ENCODE peak calls at places on chromosomes 16 and 17, in four cellular contexts. One of them, this sample, is unnamed.

GRCh38 chr17:3802461-3803307 is 1.7 kb upstream of the ITGAE start:
- DNase-seq in tibial nerve: no peak
- DNase-seq in ovary: peak; percentile 90
- DNase-seq in sigmoid colon: peak; percentile 88
- DNase-seq in this sample: no peak

GRCh38 chr17:51189628-51190027 is 23.4 kb downstream of the NME2 start:
- DNase-seq in tibial nerve: no peak
- DNase-seq in ovary: no peak
- DNase-seq in sigmoid colon: no peak
- DNase-seq in this sample: no peak

GRCh38 chr16:30567160-30567990 is 4.1 kb downstream of the ZNF688 start:
- DNase-seq in tibial nerve: no peak
- DNase-seq in ovary: no peak
- DNase-seq in sigmoid colon: no peak
- DNase-seq in this sample: no peak

GRCh38 chr17:8890671-8891070 is 23.2 kb upstream of the PIK3R6 start:
- DNase-seq in tibial nerve: no peak
- DNase-seq in ovary: no peak
- DNase-seq in sigmoid colon: no peak
- DNase-seq in this sample: no peak

GRCh38 chr17:17156511-17156910 is 49.6 kb downstream of the PLD6 start:
- DNase-seq in tibial nerve: no peak
- DNase-seq in ovary: no peak
- DNase-seq in sigmoid colon: no peak
- DNase-seq in this sample: no peak

GRCh38 chr17:40326014-40326831 is 17.2 kb downstream of the RARA start:
- DNase-seq in tibial nerve: no peak
- DNase-seq in ovary: no peak
- DNase-seq in sigmoid colon: no peak
- DNase-seq in this sample: no peak

GRCh38 chr17:11986939-11987329 is 10.3 kb downstream of the ZNF18 start:
- DNase-seq in tibial nerve: no peak
- DNase-seq in ovary: no peak
- DNase-seq in sigmoid colon: no peak
- DNase-seq in this sample: no peak

GRCh38 chr16:9075299-9076071 is 16.0 kb upstream of the HAPSTR1 start:
- DNase-seq in tibial nerve: no peak
- DNase-seq in ovary: no peak
- DNase-seq in sigmoid colon: no peak
- DNase-seq in this sample: no peak

GRCh38 chr17:43907425-43907981 is at the start of gene MPP2:
- DNase-seq in tibial nerve: peak; percentile 25
- DNase-seq in ovary: peak; percentile 66
- DNase-seq in sigmoid colon: peak; percentile 92
- DNase-seq in this sample: peak; percentile 73

GRCh38 chr17:6639651-6640535 is 618 bp downstream of the KIAA0753 start:
- DNase-seq in tibial nerve: no peak
- DNase-seq in ovary: peak; percentile 33
- DNase-seq in sigmoid colon: peak; percentile 71
- DNase-seq in this sample: peak; percentile 45

GRCh38 chr17:75891605-75892555 is 4.9 kb downstream of the TRIM65 start:
- DNase-seq in tibial nerve: no peak
- DNase-seq in ovary: no peak
- DNase-seq in sigmoid colon: peak; percentile 63
- DNase-seq in this sample: no peak

GRCh38 chr16:24988593-24989338 is 26.4 kb downstream of the ARHGAP17 start:
- DNase-seq in tibial nerve: no peak
- DNase-seq in ovary: no peak
- DNase-seq in sigmoid colon: no peak
- DNase-seq in this sample: no peak

GRCh38 chr16:15043344-15043743 is 12.5 kb downstream of the NTAN1 start:
- DNase-seq in tibial nerve: no peak
- DNase-seq in ovary: no peak
- DNase-seq in sigmoid colon: no peak
- DNase-seq in this sample: no peak

GRCh38 chr17:6231886-6232767 is 161.9 kb downstream of the WSCD1 start:
- DNase-seq in tibial nerve: no peak
- DNase-seq in ovary: no peak
- DNase-seq in sigmoid colon: no peak
- DNase-seq in this sample: no peak

GRCh38 chr16:57624044-57624688 is 4.3 kb upstream of the ADGRG1 start:
- DNase-seq in tibial nerve: no peak
- DNase-seq in ovary: no peak
- DNase-seq in sigmoid colon: no peak
- DNase-seq in this sample: no peak

GRCh38 chr17:58172369-58173071 is 5.7 kb downstream of the OR4D2 start:
- DNase-seq in tibial nerve: no peak
- DNase-seq in ovary: no peak
- DNase-seq in sigmoid colon: no peak
- DNase-seq in this sample: no peak

GRCh38 chr17:75983501-75984181 is 4.6 kb downstream of the TEN1 start:
- DNase-seq in tibial nerve: no peak
- DNase-seq in ovary: no peak
- DNase-seq in sigmoid colon: no peak
- DNase-seq in this sample: no peak

GRCh38 chr16:28898266-28898665 is 20.0 kb downstream of the ATP2A1 start:
- DNase-seq in tibial nerve: no peak
- DNase-seq in ovary: no peak
- DNase-seq in sigmoid colon: no peak
- DNase-seq in this sample: no peak

GRCh38 chr16:85798901-85799496 is 345 bp downstream of the EMC8 start:
- DNase-seq in tibial nerve: no peak
- DNase-seq in ovary: no peak
- DNase-seq in sigmoid colon: no peak
- DNase-seq in this sample: peak; percentile 71

GRCh38 chr17:39018267-39019134 is 51.3 kb upstream of the FBXO47 start:
- DNase-seq in tibial nerve: no peak
- DNase-seq in ovary: no peak
- DNase-seq in sigmoid colon: no peak
- DNase-seq in this sample: no peak

GRCh38 chr17:79009397-79010303 is at the start of gene CANT1:
- DNase-seq in tibial nerve: peak; percentile 68
- DNase-seq in ovary: peak; percentile 82
- DNase-seq in sigmoid colon: peak; percentile 89
- DNase-seq in this sample: peak; percentile 87

GRCh38 chr16:63614421-63614820 is 1507.4 kb downstream of the CDH11 start:
- DNase-seq in tibial nerve: no peak
- DNase-seq in ovary: no peak
- DNase-seq in sigmoid colon: no peak
- DNase-seq in this sample: no peak

GRCh38 chr16:63613701-63614100 is 1508.2 kb downstream of the CDH11 start:
- DNase-seq in tibial nerve: no peak
- DNase-seq in ovary: no peak
- DNase-seq in sigmoid colon: no peak
- DNase-seq in this sample: no peak

GRCh38 chr16:63618896-63619295 is 1503.0 kb downstream of the CDH11 start:
- DNase-seq in tibial nerve: no peak
- DNase-seq in ovary: no peak
- DNase-seq in sigmoid colon: no peak
- DNase-seq in this sample: no peak

GRCh38 chr16:63617047-63617989 is 1504.5 kb downstream of the CDH11 start:
- DNase-seq in tibial nerve: no peak
- DNase-seq in ovary: no peak
- DNase-seq in sigmoid colon: no peak
- DNase-seq in this sample: peak; percentile 52

GRCh38 chr16:63617990-63618763 is 1503.7 kb downstream of the CDH11 start:
- DNase-seq in tibial nerve: no peak
- DNase-seq in ovary: no peak
- DNase-seq in sigmoid colon: no peak
- DNase-seq in this sample: peak; percentile 33
- TF ChIP-seq POLR2A in tibial nerve: no peak
- TF ChIP-seq POLR2A in ovary: no peak
- TF ChIP-seq POLR2A in sigmoid colon: no peak
- TF ChIP-seq POLR2A in this sample: peak; percentile 45

GRCh38 chr17:48601528-48602430 is 3.0 kb downstream of the HOXB6 start:
- DNase-seq in tibial nerve: no peak
- DNase-seq in ovary: no peak
- DNase-seq in sigmoid colon: no peak
- DNase-seq in this sample: no peak
- H3K27me3 ChIP-seq in tibial nerve: peaks cover 100% of the 10 kb centered on the region
- H3K27me3 ChIP-seq in ovary: peaks cover 3% of the 10 kb centered on the region
- H3K27me3 ChIP-seq in sigmoid colon: no peaks in the 10 kb centered on the region
- H3K27me3 ChIP-seq in this sample: peaks cover 98% of the 10 kb centered on the region

GRCh38 chr16:12314786-12315185 is 338.3 kb downstream of the SNX29 start:
- DNase-seq in tibial nerve: no peak
- DNase-seq in ovary: no peak
- DNase-seq in sigmoid colon: no peak
- DNase-seq in this sample: no peak
- TF ChIP-seq POLR2A in tibial nerve: no peak
- TF ChIP-seq POLR2A in ovary: no peak
- TF ChIP-seq POLR2A in sigmoid colon: no peak
- TF ChIP-seq POLR2A in this sample: no peak

GRCh38 chr17:21816592-21817567 is 124.6 kb downstream of the KCNJ18 start:
- DNase-seq in tibial nerve: no peak
- DNase-seq in ovary: no peak
- DNase-seq in sigmoid colon: no peak
- DNase-seq in this sample: no peak

GRCh38 chr17:21814776-21815175 is 122.5 kb downstream of the KCNJ18 start:
- DNase-seq in tibial nerve: no peak
- DNase-seq in ovary: no peak
- DNase-seq in sigmoid colon: no peak
- DNase-seq in this sample: no peak

GRCh38 chr17:21815352-21816063 is 123.2 kb downstream of the KCNJ18 start:
- DNase-seq in tibial nerve: no peak
- DNase-seq in ovary: no peak
- DNase-seq in sigmoid colon: no peak
- DNase-seq in this sample: no peak

GRCh38 chr17:21823130-21823529 is 130.8 kb downstream of the KCNJ18 start:
- DNase-seq in tibial nerve: no peak
- DNase-seq in ovary: no peak
- DNase-seq in sigmoid colon: no peak
- DNase-seq in this sample: no peak

DNA sequence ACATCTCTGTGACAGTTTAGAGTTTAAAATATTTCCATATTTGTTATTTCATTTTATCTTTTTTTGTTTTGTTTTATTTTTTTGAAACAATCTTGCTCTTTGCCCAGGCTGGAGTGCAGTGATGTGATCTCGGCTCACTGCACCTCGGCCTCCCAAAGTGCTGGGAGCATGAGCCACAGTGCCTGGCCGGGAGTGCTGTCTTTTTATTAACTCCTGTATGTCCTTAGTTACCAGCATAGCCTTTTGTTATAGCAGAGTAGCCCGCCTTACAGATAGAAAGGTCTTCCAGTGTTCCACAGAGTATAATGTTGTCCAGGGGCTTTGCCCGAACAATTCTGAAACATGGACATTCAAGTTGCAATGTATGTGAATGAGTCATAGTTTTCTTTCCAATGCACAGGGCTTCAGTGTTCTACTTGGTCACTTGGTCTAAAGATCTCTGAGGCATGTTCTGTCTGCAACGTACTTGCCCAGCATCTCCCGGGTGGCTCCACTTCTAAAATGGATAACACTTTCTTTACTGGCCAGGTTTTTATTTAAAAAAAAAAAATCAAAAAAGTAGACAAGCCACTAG is 125.6 kb downstream of the KCNJ18 start:
- DNase-seq in tibial nerve: no peak
- DNase-seq in ovary: no peak
- DNase-seq in sigmoid colon: no peak
- DNase-seq in this sample: no peak
- H3K27me3 ChIP-seq in tibial nerve: no peaks in the 10 kb centered on the region
- H3K27me3 ChIP-seq in ovary: no peaks in the 10 kb centered on the region
- H3K27me3 ChIP-seq in sigmoid colon: no peaks in the 10 kb centered on the region
- H3K27me3 ChIP-seq in this sample: no peaks in the 10 kb centered on the region

GRCh38 chr16:87347932-87348615 is 30.9 kb upstream of the C16orf95 start:
- DNase-seq in tibial nerve: no peak
- DNase-seq in ovary: no peak
- DNase-seq in sigmoid colon: no peak
- DNase-seq in this sample: no peak

GRCh38 chr16:87350681-87351319 is 32.8 kb downstream of the FBXO31 start:
- DNase-seq in tibial nerve: no peak
- DNase-seq in ovary: no peak
- DNase-seq in sigmoid colon: no peak
- DNase-seq in this sample: no peak

GRCh38 chr16:87346517-87347060 is 29.4 kb upstream of the C16orf95 start:
- DNase-seq in tibial nerve: no peak
- DNase-seq in ovary: no peak
- DNase-seq in sigmoid colon: no peak
- DNase-seq in this sample: no peak

GRCh38 chr16:87350031-87350430 is 32.8 kb upstream of the C16orf95 start:
- DNase-seq in tibial nerve: no peak
- DNase-seq in ovary: no peak
- DNase-seq in sigmoid colon: no peak
- DNase-seq in this sample: no peak

DNA sequence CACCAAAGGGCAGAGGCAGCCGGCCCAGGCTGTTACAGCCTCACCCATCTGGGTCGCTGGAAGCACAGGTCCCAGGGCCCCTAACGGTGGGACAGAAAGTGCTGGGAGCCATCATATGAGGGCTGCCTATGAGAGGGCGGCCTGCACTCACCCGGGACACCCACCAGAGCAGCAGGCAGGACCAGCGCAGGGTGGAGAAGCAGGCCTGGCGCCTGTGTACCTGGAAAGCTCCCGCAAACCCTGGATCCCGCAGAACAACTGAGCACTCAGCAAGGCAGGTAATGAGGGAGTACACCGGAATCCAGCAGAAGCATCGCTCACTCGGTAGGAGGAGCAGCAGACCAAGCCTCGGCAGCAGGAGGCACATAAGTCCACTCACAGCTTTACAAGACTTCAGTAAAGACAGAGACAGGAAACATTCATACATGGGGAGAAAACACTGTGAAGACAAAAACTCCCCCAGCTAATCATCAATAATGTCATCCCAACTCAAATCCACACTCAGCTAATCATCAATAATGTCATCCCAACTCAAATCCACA is 31.5 kb upstream of the C16orf95 start:
- DNase-seq in tibial nerve: no peak
- DNase-seq in ovary: no peak
- DNase-seq in sigmoid colon: no peak
- DNase-seq in this sample: no peak
- TF ChIP-seq POLR2A in tibial nerve: no peak
- TF ChIP-seq POLR2A in ovary: no peak
- TF ChIP-seq POLR2A in sigmoid colon: no peak
- TF ChIP-seq POLR2A in this sample: no peak